ENCODE peak calls at places on chromosomes 7 and 10, in nine cellular contexts. One of them, this sample, is unnamed.

GRCh38 chr7:17402628-17403278 is 104.3 kb downstream of the AHR start:
- DNase-seq in CD4-positive, alpha-beta T cell: no peak
- DNase-seq in cardiac muscle cell: peak; percentile 11
- DNase-seq in heart right ventricle: no peak
- DNase-seq in hepatocyte: no peak
- DNase-seq in tibial artery: no peak
- DNase-seq in heart left ventricle: no peak
- DNase-seq in esophagus muscularis mucosa: no peak
- DNase-seq in A549: no peak
- DNase-seq in this sample: no peak

GRCh38 chr10:5858811-5859210 is 30.9 kb downstream of the ANKRD16 start:
- DNase-seq in esophagus muscularis mucosa: no peak
- DNase-seq in tibial artery: no peak
- DNase-seq in A549: no peak
- DNase-seq in hepatocyte: no peak
- DNase-seq in heart left ventricle: no peak
- DNase-seq in cardiac muscle cell: no peak
- DNase-seq in CD4-positive, alpha-beta T cell: no peak
- DNase-seq in heart right ventricle: no peak
- DNase-seq in this sample: no peak

GRCh38 chr7:6271091-6271658 is 1.2 kb downstream of the CYTH3 start:
- DNase-seq in esophagus muscularis mucosa: no peak
- DNase-seq in heart left ventricle: peak; percentile 74
- DNase-seq in heart right ventricle: peak; percentile 67
- DNase-seq in hepatocyte: peak; percentile 54
- DNase-seq in cardiac muscle cell: peak; percentile 45
- DNase-seq in A549: peak; percentile 92
- DNase-seq in tibial artery: peak; percentile 82
- DNase-seq in CD4-positive, alpha-beta T cell: no peak
- DNase-seq in this sample: peak; percentile 80

GRCh38 chr7:139583826-139584553 is 60.5 kb downstream of the CLEC2L start:
- DNase-seq in A549: no peak
- DNase-seq in cardiac muscle cell: no peak
- DNase-seq in heart left ventricle: no peak
- DNase-seq in tibial artery: no peak
- DNase-seq in CD4-positive, alpha-beta T cell: no peak
- DNase-seq in hepatocyte: no peak
- DNase-seq in heart right ventricle: no peak
- DNase-seq in esophagus muscularis mucosa: no peak
- DNase-seq in this sample: no peak

GRCh38 chr7:41188163-41189130 is 514.4 kb downstream of the INHBA start:
- DNase-seq in cardiac muscle cell: peak; percentile 27
- DNase-seq in CD4-positive, alpha-beta T cell: no peak
- DNase-seq in heart left ventricle: no peak
- DNase-seq in heart right ventricle: no peak
- DNase-seq in esophagus muscularis mucosa: no peak
- DNase-seq in hepatocyte: no peak
- DNase-seq in A549: no peak
- DNase-seq in tibial artery: no peak
- DNase-seq in this sample: no peak

GRCh38 chr7:116876664-116877442 is 14.5 kb downstream of the CAPZA2 start:
- DNase-seq in tibial artery: no peak
- DNase-seq in A549: no peak
- DNase-seq in heart right ventricle: peak; percentile 87
- DNase-seq in heart left ventricle: peak; percentile 74
- DNase-seq in CD4-positive, alpha-beta T cell: no peak
- DNase-seq in cardiac muscle cell: peak; percentile 74
- DNase-seq in esophagus muscularis mucosa: no peak
- DNase-seq in hepatocyte: peak; percentile 28
- DNase-seq in this sample: no peak

GRCh38 chr10:44384601-44385422 is at the start of gene CXCL12:
- DNase-seq in heart right ventricle: peak; percentile 59
- DNase-seq in tibial artery: peak; percentile 65
- DNase-seq in hepatocyte: peak; percentile 44
- DNase-seq in A549: no peak
- DNase-seq in esophagus muscularis mucosa: no peak
- DNase-seq in CD4-positive, alpha-beta T cell: no peak
- DNase-seq in heart left ventricle: peak; percentile 78
- DNase-seq in cardiac muscle cell: peak; percentile 64
- DNase-seq in this sample: no peak

GRCh38 chr7:363626-364025 is 73.7 kb downstream of the FOXL3 start:
- DNase-seq in CD4-positive, alpha-beta T cell: no peak
- DNase-seq in esophagus muscularis mucosa: no peak
- DNase-seq in heart left ventricle: no peak
- DNase-seq in A549: no peak
- DNase-seq in cardiac muscle cell: no peak
- DNase-seq in tibial artery: no peak
- DNase-seq in heart right ventricle: no peak
- DNase-seq in hepatocyte: no peak
- DNase-seq in this sample: no peak

GRCh38 chr10:2575460-2575859 is 491.9 kb upstream of the PFKP start:
- DNase-seq in cardiac muscle cell: no peak
- DNase-seq in A549: no peak
- DNase-seq in heart right ventricle: no peak
- DNase-seq in esophagus muscularis mucosa: no peak
- DNase-seq in tibial artery: no peak
- DNase-seq in CD4-positive, alpha-beta T cell: no peak
- DNase-seq in heart left ventricle: no peak
- DNase-seq in hepatocyte: no peak
- DNase-seq in this sample: no peak

GRCh38 chr7:93055543-93056107 is 62.2 kb downstream of the SAMD9 start:
- DNase-seq in CD4-positive, alpha-beta T cell: no peak
- DNase-seq in heart right ventricle: no peak
- DNase-seq in esophagus muscularis mucosa: no peak
- DNase-seq in cardiac muscle cell: peak; percentile 64
- DNase-seq in tibial artery: no peak
- DNase-seq in A549: peak; percentile 30
- DNase-seq in hepatocyte: peak; percentile 54
- DNase-seq in heart left ventricle: no peak
- DNase-seq in this sample: no peak

GRCh38 chr7:41222704-41223103 is 480.2 kb downstream of the INHBA start:
- DNase-seq in A549: no peak
- DNase-seq in CD4-positive, alpha-beta T cell: no peak
- DNase-seq in heart right ventricle: no peak
- DNase-seq in heart left ventricle: no peak
- DNase-seq in tibial artery: no peak
- DNase-seq in hepatocyte: no peak
- DNase-seq in esophagus muscularis mucosa: no peak
- DNase-seq in cardiac muscle cell: peak; percentile 42
- DNase-seq in this sample: no peak

GRCh38 chr7:18151419-18151818 is 123.8 kb upstream of the PRPS1L1 start:
- DNase-seq in hepatocyte: no peak
- DNase-seq in heart right ventricle: no peak
- DNase-seq in esophagus muscularis mucosa: no peak
- DNase-seq in A549: no peak
- DNase-seq in heart left ventricle: no peak
- DNase-seq in cardiac muscle cell: no peak
- DNase-seq in tibial artery: no peak
- DNase-seq in CD4-positive, alpha-beta T cell: no peak
- DNase-seq in this sample: no peak

GRCh38 chr7:105680505-105681187 is 99.4 kb upstream of the EFCAB10 start:
- DNase-seq in CD4-positive, alpha-beta T cell: no peak
- DNase-seq in hepatocyte: no peak
- DNase-seq in cardiac muscle cell: peak; percentile 8
- DNase-seq in tibial artery: peak; percentile 79
- DNase-seq in esophagus muscularis mucosa: no peak
- DNase-seq in A549: no peak
- DNase-seq in heart right ventricle: peak; percentile 26
- DNase-seq in heart left ventricle: peak; percentile 49
- DNase-seq in this sample: peak; percentile 94

GRCh38 chr7:105678811-105679495 is 97.7 kb upstream of the EFCAB10 start:
- DNase-seq in heart right ventricle: peak; percentile 56
- DNase-seq in tibial artery: peak; percentile 90
- DNase-seq in cardiac muscle cell: peak; percentile 81
- DNase-seq in A549: no peak
- DNase-seq in heart left ventricle: peak; percentile 78
- DNase-seq in hepatocyte: no peak
- DNase-seq in CD4-positive, alpha-beta T cell: no peak
- DNase-seq in esophagus muscularis mucosa: peak; percentile 94
- DNase-seq in this sample: peak; percentile 94

GRCh38 chr7:105675873-105676484 is 94.7 kb upstream of the EFCAB10 start:
- DNase-seq in CD4-positive, alpha-beta T cell: peak; percentile 52
- DNase-seq in tibial artery: no peak
- DNase-seq in esophagus muscularis mucosa: no peak
- DNase-seq in hepatocyte: no peak
- DNase-seq in A549: no peak
- DNase-seq in heart left ventricle: peak; percentile 71
- DNase-seq in cardiac muscle cell: no peak
- DNase-seq in heart right ventricle: peak; percentile 49
- DNase-seq in this sample: peak; percentile 85

GRCh38 chr7:105677395-105677701 is 96.1 kb upstream of the EFCAB10 start:
- DNase-seq in cardiac muscle cell: no peak
- DNase-seq in hepatocyte: no peak
- DNase-seq in A549: no peak
- DNase-seq in tibial artery: no peak
- DNase-seq in esophagus muscularis mucosa: no peak
- DNase-seq in heart right ventricle: no peak
- DNase-seq in CD4-positive, alpha-beta T cell: no peak
- DNase-seq in heart left ventricle: no peak
- DNase-seq in this sample: no peak

DNA sequence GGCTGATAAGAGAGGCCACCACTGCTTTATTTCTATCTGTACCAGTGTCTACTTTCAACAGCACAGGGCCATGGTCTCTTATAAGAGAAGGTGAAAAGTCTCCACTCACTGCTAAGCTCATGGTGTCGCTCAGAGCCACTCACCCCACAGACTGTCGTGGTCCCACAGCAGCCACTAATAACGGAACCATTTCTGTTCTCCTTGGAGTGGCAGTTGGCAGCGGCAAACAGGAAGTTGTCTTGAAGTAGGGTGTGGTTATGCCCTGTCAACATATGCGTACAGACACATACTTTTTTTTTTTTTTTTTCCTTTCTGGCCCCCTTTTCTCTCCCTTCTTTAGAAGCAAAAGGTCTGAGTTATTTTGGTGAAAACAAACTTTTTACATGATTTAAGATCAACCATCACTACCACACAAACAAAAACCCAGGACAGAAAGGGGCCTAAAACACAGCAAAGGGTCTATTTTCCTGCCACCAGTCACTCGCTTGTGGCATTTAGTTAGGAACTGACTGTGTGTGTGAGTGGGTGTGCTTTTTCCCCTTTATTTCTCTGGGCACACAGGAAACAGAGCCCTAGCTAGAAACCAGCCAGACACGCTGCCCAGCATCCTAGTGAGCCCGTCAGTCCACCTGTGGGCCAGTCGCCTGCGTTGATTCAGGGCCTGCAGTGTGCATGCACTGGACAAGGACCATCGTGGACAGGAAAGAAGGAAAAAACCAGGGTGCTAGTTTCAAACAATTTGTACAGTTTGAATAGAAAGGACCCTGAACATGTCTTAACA is 96.7 kb upstream of the EFCAB10 start:
- DNase-seq in tibial artery: no peak
- DNase-seq in heart right ventricle: no peak
- DNase-seq in CD4-positive, alpha-beta T cell: peak; percentile 41
- DNase-seq in heart left ventricle: peak; percentile 48
- DNase-seq in A549: no peak
- DNase-seq in cardiac muscle cell: no peak
- DNase-seq in esophagus muscularis mucosa: no peak
- DNase-seq in hepatocyte: no peak
- DNase-seq in this sample: peak; percentile 46
- H3K27ac ChIP-seq in tibial artery: peak overlapping the region; percentile 63
- H3K27ac ChIP-seq in heart right ventricle: no peak overlapping the region
- H3K27ac ChIP-seq in CD4-positive, alpha-beta T cell: peak overlapping the region; percentile 42
- H3K27ac ChIP-seq in heart left ventricle: peak overlapping the region; percentile 32
- H3K27ac ChIP-seq in A549: no peak overlapping the region
- H3K27ac ChIP-seq in cardiac muscle cell: no peak overlapping the region
- H3K27ac ChIP-seq in esophagus muscularis mucosa: peak overlapping the region; percentile 69
- H3K27ac ChIP-seq in hepatocyte: no peak overlapping the region
- H3K27ac ChIP-seq in this sample: peak overlapping the region; percentile 94

DNA sequence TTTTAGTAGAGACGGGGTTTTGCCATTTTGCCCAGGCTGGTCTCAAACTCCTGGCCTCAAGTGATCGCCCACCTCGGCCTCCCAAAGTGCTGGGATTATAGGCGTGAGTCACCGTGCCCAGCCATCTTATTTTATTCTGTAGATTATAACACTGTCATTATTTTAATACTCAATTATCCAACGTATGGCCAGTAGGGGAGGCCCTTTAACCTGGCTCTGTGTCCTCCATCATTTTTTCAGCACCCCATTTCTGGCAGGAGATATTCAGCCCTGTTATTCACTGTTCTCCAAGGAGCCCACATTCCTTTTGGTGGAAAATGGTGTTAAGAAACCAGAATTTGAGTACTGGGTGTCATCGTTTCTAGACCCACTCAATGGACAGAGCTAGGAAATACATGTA is 31.5 kb downstream of the PDSS1 start:
- DNase-seq in heart left ventricle: no peak
- DNase-seq in CD4-positive, alpha-beta T cell: no peak
- DNase-seq in cardiac muscle cell: no peak
- DNase-seq in esophagus muscularis mucosa: no peak
- DNase-seq in hepatocyte: no peak
- DNase-seq in heart right ventricle: no peak
- DNase-seq in A549: no peak
- DNase-seq in tibial artery: no peak
- DNase-seq in this sample: no peak
- TF ChIP-seq CTCF in heart left ventricle: no peak
- TF ChIP-seq CTCF in CD4-positive, alpha-beta T cell: no peak
- TF ChIP-seq CTCF in cardiac muscle cell: no peak
- TF ChIP-seq CTCF in esophagus muscularis mucosa: no peak
- TF ChIP-seq CTCF in hepatocyte: no peak
- TF ChIP-seq CTCF in heart right ventricle: no peak
- TF ChIP-seq CTCF in A549: no peak
- TF ChIP-seq CTCF in tibial artery: no peak
- TF ChIP-seq CTCF in this sample: no peak

GRCh38 chr10:97684866-97685394 is 2.1 kb downstream of the AVPI1 start:
- DNase-seq in A549: no peak
- DNase-seq in CD4-positive, alpha-beta T cell: no peak
- DNase-seq in tibial artery: no peak
- DNase-seq in hepatocyte: no peak
- DNase-seq in esophagus muscularis mucosa: no peak
- DNase-seq in heart left ventricle: no peak
- DNase-seq in cardiac muscle cell: peak; percentile 25
- DNase-seq in heart right ventricle: no peak
- DNase-seq in this sample: no peak
- H3K27ac ChIP-seq in A549: peak overlapping the region; percentile 94
- H3K27ac ChIP-seq in CD4-positive, alpha-beta T cell: no peak overlapping the region
- H3K27ac ChIP-seq in tibial artery: peak overlapping the region; percentile 96
- H3K27ac ChIP-seq in hepatocyte: peak overlapping the region; percentile 89
- H3K27ac ChIP-seq in esophagus muscularis mucosa: peak overlapping the region; percentile 98
- H3K27ac ChIP-seq in heart left ventricle: no peak overlapping the region
- H3K27ac ChIP-seq in cardiac muscle cell: no peak overlapping the region
- H3K27ac ChIP-seq in heart right ventricle: no peak overlapping the region
- H3K27ac ChIP-seq in this sample: peak overlapping the region; percentile 25

DNA sequence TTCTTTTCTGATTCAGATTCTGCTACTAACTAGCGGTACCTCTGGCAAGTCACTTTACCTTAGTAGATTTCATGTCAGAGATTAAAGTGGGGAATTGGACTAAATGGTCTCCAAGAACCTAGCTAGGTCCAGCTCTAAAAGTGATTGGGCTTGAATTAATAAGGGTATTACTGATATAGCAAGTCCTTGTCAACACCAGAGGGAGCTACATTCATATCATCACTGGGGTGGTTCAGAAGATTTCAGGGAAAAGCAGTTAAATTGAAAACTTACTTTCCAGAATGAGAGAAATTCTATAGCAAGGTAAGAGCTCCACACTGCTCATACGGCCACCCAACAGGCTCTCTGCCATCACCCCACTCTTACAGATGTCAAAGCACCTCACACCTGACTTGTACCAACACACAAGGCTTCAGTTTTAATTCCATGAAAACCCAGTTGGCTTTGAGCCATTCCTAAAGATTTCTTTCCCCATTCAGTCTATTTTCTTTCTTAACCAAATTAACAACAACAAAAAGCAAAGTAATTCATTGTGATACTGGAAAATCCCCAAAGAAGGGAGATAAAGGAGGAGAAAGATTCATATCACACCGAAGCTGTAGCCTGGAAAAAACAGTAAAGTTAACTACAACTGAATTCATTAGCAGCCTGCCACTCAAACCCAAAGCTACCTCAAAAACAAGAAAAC is 38.0 kb upstream of the SPOCK2 start:
- DNase-seq in heart left ventricle: no peak
- DNase-seq in esophagus muscularis mucosa: no peak
- DNase-seq in heart right ventricle: no peak
- DNase-seq in tibial artery: no peak
- DNase-seq in cardiac muscle cell: peak; percentile 78
- DNase-seq in CD4-positive, alpha-beta T cell: no peak
- DNase-seq in hepatocyte: peak; percentile 17
- DNase-seq in A549: peak; percentile 58
- DNase-seq in this sample: no peak
- TF ChIP-seq CTCF in heart left ventricle: peak; percentile 23
- TF ChIP-seq CTCF in esophagus muscularis mucosa: peak; percentile 38
- TF ChIP-seq CTCF in heart right ventricle: peak; percentile 25
- TF ChIP-seq CTCF in tibial artery: peak; percentile 50
- TF ChIP-seq CTCF in cardiac muscle cell: peak; percentile 55
- TF ChIP-seq CTCF in CD4-positive, alpha-beta T cell: peak; percentile 42
- TF ChIP-seq CTCF in hepatocyte: peak; percentile 35
- TF ChIP-seq CTCF in A549: peak; percentile 85
- TF ChIP-seq CTCF in this sample: peak; percentile 46

This sample was measured in thyroid gland.